ENCODE peak calls at places on chromosomes 2 and 18, in five cellular contexts. G, X, N, E and D are unnamed samples.

GRCh38 chr18:73283032-73283431 is 415.2 kb upstream of the NETO1 start:
- DNase-seq in N (no peak), G (no peak), E (no peak), X (no peak), D (no peak)

GRCh38 chr2:213234641-213235040 is 49.6 kb upstream of the SPAG16 start:
- DNase-seq in X (no peak), N (no peak), E (no peak), G (peak), D (no peak)

GRCh38 chr2:42353792-42354429 is 7.1 kb downstream of the COX7A2L start:
- DNase-seq in X (no peak), E (no peak), G (no peak), N (no peak), D (no peak)

GRCh38 chr2:187581125-187581896 is 27.1 kb upstream of the TFPI start:
- DNase-seq in E (no peak), G (peak), N (peak), X (no peak), D (peak)

GRCh38 chr2:3192281-3192818 is 185.3 kb downstream of the EIPR1 start:
- DNase-seq in G (no peak), N (no peak), E (no peak), X (no peak), D (no peak)

GRCh38 chr2:46188041-46188715 is 109.0 kb upstream of the EPAS1 start:
- DNase-seq in E (no peak), G (no peak), X (no peak), N (no peak), D (peak)

GRCh38 chr2:205706769-205707375 is 24.6 kb downstream of the NRP2 start:
- DNase-seq in N (peak), X (peak), G (no peak), E (peak), D (peak)

GRCh38 chr2:218815244-218815637 is 16.4 kb downstream of the PRKAG3 start:
- DNase-seq in N (no peak), E (no peak), X (no peak), G (no peak), D (no peak)

GRCh38 chr2:118371500-118371899 is 283.2 kb downstream of the INSIG2 start:
- DNase-seq in G (peak), N (peak), X (no peak), E (no peak), D (no peak)

GRCh38 chr18:25248755-25249154 is 103.2 kb downstream of the ZNF521 start:
- DNase-seq in G (no peak), E (no peak), X (no peak), N (no peak), D (no peak)

GRCh38 chr2:237613679-237614078 is 13.7 kb upstream of the LRRFIP1 start:
- DNase-seq in G (no peak), N (no peak), E (no peak), X (no peak), D (no peak)

GRCh38 chr18:8139971-8140406 is 469.2 kb upstream of the RAB12 start:
- DNase-seq in E (no peak), X (peak), N (peak), G (no peak), D (no peak)

GRCh38 chr2:15506231-15506819 is 54.8 kb downstream of the NBAS start:
- DNase-seq in X (no peak), N (no peak), G (no peak), E (no peak), D (no peak)